ENCODE peak calls at places on chromosomes 13 and 19, in four cellular contexts. L is K562, V is HepG2, F is GM12878. O is an unnamed sample.

GRCh38 chr19:55088543-55089265 is 13.0 kb downstream of the EPS8L1 start:
- DNase-seq in L (peak; percentile 85), V (peak; percentile 59), F (no peak), O (peak; percentile 82)

GRCh38 chr19:12884926-12885748 is 1.9 kb downstream of the KLF1 start:
- DNase-seq in L (peak; percentile 91), V (peak; percentile 29), F (peak; percentile 57), O (peak; percentile 42)

GRCh38 chr13:110017379-110017778 is 231.0 kb upstream of the IRS2 start:
- DNase-seq in L (no peak), V (no peak), F (no peak), O (no peak)

GRCh38 chr19:18102916-18103542 is 5.5 kb downstream of the MAST3 start:
- DNase-seq in L (no peak), V (no peak), F (no peak), O (no peak)

GRCh38 chr13:46593403-46593802 is 40.4 kb downstream of the LRCH1 start:
- DNase-seq in L (no peak), V (no peak), F (no peak), O (no peak)

GRCh38 chr19:38676023-38676877 is 28.8 kb downstream of the ACTN4 start:
- DNase-seq in L (peak; percentile 71), V (no peak), F (no peak), O (no peak)

GRCh38 chr19:44204772-44205171 is 7.6 kb upstream of the ZNF227 start:
- DNase-seq in L (no peak), V (no peak), F (no peak), O (no peak)

GRCh38 chr13:35714588-35714987 is 238.1 kb upstream of the MAB21L1 start:
- DNase-seq in L (no peak), V (no peak), F (no peak), O (no peak)

GRCh38 chr19:31444931-31445330 is 95.7 kb upstream of the TSHZ3 start:
- DNase-seq in L (no peak), V (no peak), F (no peak), O (no peak)

GRCh38 chr19:35006342-35006998 is 6.3 kb downstream of the GRAMD1A start:
- DNase-seq in L (no peak), V (peak; percentile 99), F (no peak), O (no peak)

GRCh38 chr19:2546128-2547032 is 70.5 kb downstream of the GADD45B start:
- DNase-seq in L (peak; percentile 33), V (peak; percentile 88), F (no peak), O (no peak)

GRCh38 chr13:50529154-50529882 is 314.2 kb downstream of the DLEU7 start:
- DNase-seq in L (no peak), V (no peak), F (no peak), O (peak; percentile 69)

GRCh38 chr19:49679832-49680472 is 2.9 kb downstream of the PRMT1 start:
- DNase-seq in L (no peak), V (no peak), F (no peak), O (no peak)

GRCh38 chr19:10510301-10510802 is 6.9 kb downstream of the S1PR5 start:
- DNase-seq in L (peak; percentile 72), V (peak; percentile 25), F (no peak), O (peak; percentile 33)

GRCh38 chr13:98517576-98518310 is 59.2 kb downstream of the STK24 start:
- DNase-seq in L (no peak), V (no peak), F (peak; percentile 66), O (no peak)

GRCh38 chr13:43267916-43268315 is 244.5 kb downstream of the DNAJC15 start:
- DNase-seq in L (no peak), V (no peak), F (no peak), O (no peak)

GRCh38 chr13:50319603-50320296 is 304.5 kb downstream of the KCNRG start:
- DNase-seq in L (peak; percentile 7), V (peak; percentile 24), F (no peak), O (no peak)

GRCh38 chr13:100490692-100491091 is 97.9 kb downstream of the GGACT start:
- DNase-seq in L (no peak), V (no peak), F (no peak), O (no peak)

GRCh38 chr13:74836628-74837027 is 645.3 kb downstream of the TBC1D4 start:
- DNase-seq in L (no peak), V (no peak), F (no peak), O (no peak)

GRCh38 chr19:5926641-5927438 is 12.8 kb downstream of the CAPS start:
- DNase-seq in L (no peak), V (no peak), F (no peak), O (no peak)

GRCh38 chr13:50484472-50485113 is 358.9 kb downstream of the DLEU7 start:
- DNase-seq in L (no peak), V (no peak), F (no peak), O (no peak)

GRCh38 chr13:59891053-59891452 is 272.7 kb downstream of the DIAPH3 start:
- DNase-seq in L (no peak), V (no peak), F (no peak), O (no peak)

GRCh38 chr19:2056810-2057192 is 5.8 kb upstream of the MKNK2 start:
- DNase-seq in L (no peak), V (no peak), F (no peak), O (no peak)

GRCh38 chr19:55642153-55643002 is 1.1 kb upstream of the ZNF581 start:
- DNase-seq in L (peak; percentile 28), V (no peak), F (no peak), O (no peak)

GRCh38 chr19:14471436-14472187 is 3.5 kb downstream of the PTGER1 start:
- DNase-seq in L (no peak), V (no peak), F (no peak), O (peak; percentile 5)

GRCh38 chr19:23799321-23799720 is 40.6 kb upstream of the ZNF681 start:
- DNase-seq in L (no peak), V (no peak), F (peak; percentile 5), O (no peak)
- TF ChIP-seq TARDBP in L (no peak), V (no peak), F (no peak), O (no peak)

DNA sequence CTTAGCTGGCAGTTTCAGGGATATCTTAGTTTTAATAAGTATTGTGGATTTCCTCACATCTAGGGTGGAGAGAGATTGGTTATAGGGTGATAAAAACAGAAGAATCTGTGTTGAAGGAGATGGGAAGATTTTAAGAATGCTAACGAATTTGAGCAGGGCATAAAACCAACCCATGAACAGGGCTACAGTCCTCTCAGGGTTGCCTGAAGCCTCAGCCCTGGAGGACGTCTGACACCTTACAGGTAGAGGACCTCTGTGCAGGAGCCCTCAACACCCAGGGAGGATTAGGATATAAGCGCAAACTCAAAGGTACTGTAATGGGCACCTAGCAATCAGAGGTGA is 461 bp upstream of the WASF3 start:
- DNase-seq in L (no peak), V (no peak), F (no peak), O (no peak)
- TF ChIP-seq TARDBP in L (no peak), V (no peak), F (no peak), O (no peak)

DNA sequence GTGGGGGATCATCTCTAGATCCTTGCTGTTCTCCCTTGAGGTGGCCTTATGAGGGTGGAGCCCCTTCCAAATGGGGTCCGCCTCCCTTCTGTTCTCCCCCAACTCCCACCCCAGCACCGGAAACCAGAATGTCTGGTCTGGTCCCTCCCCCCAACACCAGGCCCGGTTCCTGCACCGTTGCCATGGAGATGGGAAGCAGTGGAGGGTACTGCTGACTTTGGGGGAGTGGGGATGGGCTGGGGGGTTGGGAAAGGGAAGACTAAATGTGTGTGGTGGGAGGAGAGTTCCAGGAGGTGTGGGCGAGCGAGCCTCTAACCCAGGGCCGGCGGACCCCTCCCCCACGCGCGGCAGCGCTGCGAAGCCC is 1.7 kb downstream of the SHANK1 start:
- DNase-seq in L (no peak), V (no peak), F (no peak), O (no peak)
- TF ChIP-seq TARDBP in L (no peak), V (no peak), F (no peak), O (no peak)

GRCh38 chr13:113084094-113084942 is 21.3 kb upstream of the F7 start:
- DNase-seq in L (no peak), V (no peak), F (no peak), O (no peak)

GRCh38 chr13:113087923-113088690 is 17.5 kb upstream of the F7 start:
- DNase-seq in L (no peak), V (no peak), F (no peak), O (no peak)

GRCh38 chr13:113084943-113085540 is 20.5 kb upstream of the F7 start:
- DNase-seq in L (no peak), V (no peak), F (no peak), O (no peak)

GRCh38 chr13:113086991-113087922 is 18.3 kb upstream of the F7 start:
- DNase-seq in L (no peak), V (no peak), F (no peak), O (no peak)

GRCh38 chr13:113086031-113086750 is 19.4 kb upstream of the F7 start:
- DNase-seq in L (peak; percentile 30), V (no peak), F (no peak), O (no peak)
- TF ChIP-seq TARDBP in L (no peak), V (no peak), F (no peak), O (no peak)

GRCh38 chr13:83878691-83879410 is 3.4 kb downstream of the SLITRK1 start:
- DNase-seq in L (no peak), V (no peak), F (no peak), O (no peak)

GRCh38 chr13:83880275-83881027 is 1.8 kb downstream of the SLITRK1 start:
- DNase-seq in L (no peak), V (no peak), F (no peak), O (no peak)

GRCh38 chr13:83877901-83878300 is 4.4 kb downstream of the SLITRK1 start:
- DNase-seq in L (no peak), V (no peak), F (no peak), O (no peak)

GRCh38 chr13:83881031-83881727 is 1.1 kb downstream of the SLITRK1 start:
- DNase-seq in L (no peak), V (no peak), F (no peak), O (no peak)

GRCh38 chr13:83879431-83880171 is 2.7 kb downstream of the SLITRK1 start:
- DNase-seq in L (no peak), V (no peak), F (no peak), O (no peak)
- TF ChIP-seq TARDBP in L (no peak), V (no peak), F (no peak), O (no peak)

GRCh38 chr19:19460258-19460731 is 54.8 kb downstream of the GATAD2A start:
- DNase-seq in L (no peak), V (no peak), F (no peak), O (no peak)
- TF ChIP-seq TARDBP in L (no peak), V (no peak), F (no peak), O (no peak)

DNA sequence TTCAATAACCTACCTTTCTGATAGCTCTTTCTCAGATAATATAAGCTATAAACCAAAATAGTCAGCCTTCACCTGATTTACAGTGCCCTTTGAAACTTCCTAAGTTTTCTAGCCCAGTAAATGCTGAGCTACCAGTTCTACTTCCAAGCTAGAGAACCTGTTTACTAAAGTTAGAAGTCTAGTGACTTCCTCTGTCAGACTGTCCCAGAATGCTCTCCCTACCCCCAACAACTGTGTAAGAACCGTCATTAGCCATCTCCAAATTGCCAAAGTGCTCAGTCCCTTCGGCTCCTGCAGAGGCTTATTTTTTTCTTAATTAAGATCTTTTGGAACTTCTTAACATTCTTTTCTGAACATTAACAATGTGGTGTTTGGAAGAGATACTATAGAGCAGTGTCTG is 3.2 kb upstream of the ABCC4 start:
- DNase-seq in L (no peak), V (no peak), F (no peak), O (no peak)
- TF ChIP-seq TARDBP in L (no peak), V (no peak), F (no peak), O (no peak)

GRCh38 chr13:97043302-97043701 is 49.0 kb upstream of the OXGR1 start:
- DNase-seq in L (no peak), V (no peak), F (no peak), O (no peak)
- TF ChIP-seq TARDBP in L (no peak), V (no peak), F (no peak), O (no peak)

O was measured in HEK293T.